ENCODE peak calls at places on chromosomes 2 and 18, in five cellular contexts. One of them, this sample, is unnamed.

GRCh38 chr18:10420561-10421352 is 33.7 kb upstream of the APCDD1 start:
- DNase-seq in lower leg skin: no peak
- DNase-seq in nucleus accumbens: no peak
- DNase-seq in heart left ventricle: no peak
- DNase-seq in HTR-8/SVneo: no peak
- DNase-seq in this sample: no peak

GRCh38 chr2:159712929-159713575 is 746 bp downstream of the MARCHF7 start:
- DNase-seq in lower leg skin: no peak
- DNase-seq in heart left ventricle: no peak
- DNase-seq in HTR-8/SVneo: no peak
- DNase-seq in nucleus accumbens: no peak
- DNase-seq in this sample: no peak

GRCh38 chr18:49231541-49231940 is 228.9 kb downstream of the DYM start:
- DNase-seq in nucleus accumbens: no peak
- DNase-seq in HTR-8/SVneo: no peak
- DNase-seq in lower leg skin: no peak
- DNase-seq in heart left ventricle: no peak
- DNase-seq in this sample: no peak

GRCh38 chr2:200913654-200914053 is 24.5 kb downstream of the NIF3L1 start:
- DNase-seq in nucleus accumbens: no peak
- DNase-seq in lower leg skin: no peak
- DNase-seq in HTR-8/SVneo: peak
- DNase-seq in heart left ventricle: no peak
- DNase-seq in this sample: no peak

GRCh38 chr2:24917086-24917485 is 3.0 kb downstream of the ADCY3 start:
- DNase-seq in lower leg skin: no peak
- DNase-seq in HTR-8/SVneo: no peak
- DNase-seq in nucleus accumbens: no peak
- DNase-seq in heart left ventricle: no peak
- DNase-seq in this sample: no peak

GRCh38 chr2:163375070-163375469 is 360.7 kb downstream of the FIGN start:
- DNase-seq in lower leg skin: no peak
- DNase-seq in heart left ventricle: no peak
- DNase-seq in HTR-8/SVneo: no peak
- DNase-seq in nucleus accumbens: no peak
- DNase-seq in this sample: no peak

GRCh38 chr18:54296017-54296416 is 26.7 kb downstream of the POLI start:
- DNase-seq in lower leg skin: no peak
- DNase-seq in nucleus accumbens: no peak
- DNase-seq in heart left ventricle: no peak
- DNase-seq in HTR-8/SVneo: no peak
- DNase-seq in this sample: no peak

GRCh38 chr18:59041819-59042476 is 97.7 kb upstream of the SEC11C start:
- DNase-seq in lower leg skin: no peak
- DNase-seq in HTR-8/SVneo: no peak
- DNase-seq in nucleus accumbens: peak
- DNase-seq in heart left ventricle: no peak
- DNase-seq in this sample: no peak

GRCh38 chr2:141941224-141941714 is 189.5 kb downstream of the LRP1B start:
- DNase-seq in lower leg skin: no peak
- DNase-seq in nucleus accumbens: no peak
- DNase-seq in HTR-8/SVneo: no peak
- DNase-seq in heart left ventricle: no peak
- DNase-seq in this sample: no peak

GRCh38 chr2:71787476-71788185 is 334.3 kb downstream of the DYSF start:
- DNase-seq in lower leg skin: no peak
- DNase-seq in heart left ventricle: no peak
- DNase-seq in nucleus accumbens: no peak
- DNase-seq in HTR-8/SVneo: no peak
- DNase-seq in this sample: no peak

GRCh38 chr2:212535963-212536362 is 2.6 kb downstream of the ERBB4 start:
- DNase-seq in heart left ventricle: no peak
- DNase-seq in HTR-8/SVneo: no peak
- DNase-seq in lower leg skin: no peak
- DNase-seq in nucleus accumbens: no peak
- DNase-seq in this sample: no peak

GRCh38 chr2:108627911-108628567 is 91.2 kb upstream of the RANBP2 start:
- DNase-seq in HTR-8/SVneo: no peak
- DNase-seq in lower leg skin: no peak
- DNase-seq in nucleus accumbens: no peak
- DNase-seq in heart left ventricle: no peak
- DNase-seq in this sample: no peak

GRCh38 chr2:180763249-180763989 is 217.0 kb upstream of the UBE2E3 start:
- DNase-seq in nucleus accumbens: no peak
- DNase-seq in heart left ventricle: no peak
- DNase-seq in HTR-8/SVneo: no peak
- DNase-seq in lower leg skin: no peak
- DNase-seq in this sample: no peak

GRCh38 chr2:72694715-72695496 is 130.9 kb downstream of the EXOC6B start:
- DNase-seq in HTR-8/SVneo: peak
- DNase-seq in heart left ventricle: peak
- DNase-seq in nucleus accumbens: no peak
- DNase-seq in lower leg skin: no peak
- DNase-seq in this sample: peak

GRCh38 chr2:234674781-234675201 is 177.9 kb upstream of the ARL4C start:
- DNase-seq in HTR-8/SVneo: no peak
- DNase-seq in lower leg skin: no peak
- DNase-seq in nucleus accumbens: no peak
- DNase-seq in heart left ventricle: no peak
- DNase-seq in this sample: no peak

GRCh38 chr18:38459086-38459485 is 893.5 kb upstream of the CELF4 start:
- DNase-seq in lower leg skin: no peak
- DNase-seq in heart left ventricle: no peak
- DNase-seq in HTR-8/SVneo: no peak
- DNase-seq in nucleus accumbens: no peak
- DNase-seq in this sample: no peak

GRCh38 chr18:43563780-43564179 is 286.5 kb upstream of the SYT4 start:
- DNase-seq in nucleus accumbens: no peak
- DNase-seq in heart left ventricle: no peak
- DNase-seq in HTR-8/SVneo: peak
- DNase-seq in lower leg skin: no peak
- DNase-seq in this sample: no peak

GRCh38 chr18:12895016-12895415 is 11.0 kb upstream of the PTPN2 start:
- DNase-seq in nucleus accumbens: no peak
- DNase-seq in HTR-8/SVneo: no peak
- DNase-seq in lower leg skin: no peak
- DNase-seq in heart left ventricle: no peak
- DNase-seq in this sample: no peak

GRCh38 chr18:21805771-21806366 is 65.3 kb downstream of the MIB1 start:
- DNase-seq in lower leg skin: no peak
- DNase-seq in heart left ventricle: no peak
- DNase-seq in HTR-8/SVneo: no peak
- DNase-seq in nucleus accumbens: no peak
- DNase-seq in this sample: no peak

GRCh38 chr2:233064526-233065199 is 4.5 kb downstream of the INPP5D start:
- DNase-seq in HTR-8/SVneo: no peak
- DNase-seq in heart left ventricle: peak
- DNase-seq in lower leg skin: no peak
- DNase-seq in nucleus accumbens: no peak
- DNase-seq in this sample: no peak

GRCh38 chr2:118224144-118224887 is 136.0 kb downstream of the INSIG2 start:
- DNase-seq in HTR-8/SVneo: no peak
- DNase-seq in lower leg skin: no peak
- DNase-seq in nucleus accumbens: no peak
- DNase-seq in heart left ventricle: peak
- DNase-seq in this sample: peak

GRCh38 chr2:69770193-69770702 is 28.3 kb downstream of the ANXA4 start:
- DNase-seq in nucleus accumbens: no peak
- DNase-seq in lower leg skin: peak
- DNase-seq in HTR-8/SVneo: peak
- DNase-seq in heart left ventricle: no peak
- DNase-seq in this sample: peak

GRCh38 chr2:172749377-172749776 is 13.7 kb downstream of the RAPGEF4 start:
- DNase-seq in nucleus accumbens: no peak
- DNase-seq in HTR-8/SVneo: no peak
- DNase-seq in lower leg skin: no peak
- DNase-seq in heart left ventricle: no peak
- DNase-seq in this sample: no peak

GRCh38 chr18:24878289-24878688 is 417.9 kb downstream of the HRH4 start:
- DNase-seq in heart left ventricle: no peak
- DNase-seq in lower leg skin: no peak
- DNase-seq in nucleus accumbens: no peak
- DNase-seq in HTR-8/SVneo: no peak
- DNase-seq in this sample: no peak

GRCh38 chr18:26574958-26575864 is 26.9 kb upstream of the KCTD1 start:
- DNase-seq in lower leg skin: peak
- DNase-seq in HTR-8/SVneo: peak
- DNase-seq in heart left ventricle: peak
- DNase-seq in nucleus accumbens: no peak
- DNase-seq in this sample: peak

GRCh38 chr18:51611326-51611725 is 413.8 kb upstream of the MEX3C start:
- DNase-seq in nucleus accumbens: no peak
- DNase-seq in lower leg skin: no peak
- DNase-seq in HTR-8/SVneo: no peak
- DNase-seq in heart left ventricle: no peak
- DNase-seq in this sample: no peak

GRCh38 chr2:112777036-112777435 is 7.3 kb downstream of the IL1A start:
- DNase-seq in lower leg skin: no peak
- DNase-seq in nucleus accumbens: no peak
- DNase-seq in HTR-8/SVneo: no peak
- DNase-seq in heart left ventricle: no peak
- DNase-seq in this sample: no peak

GRCh38 chr2:8337321-8337720 is 344.5 kb upstream of the ID2 start:
- DNase-seq in nucleus accumbens: no peak
- DNase-seq in HTR-8/SVneo: no peak
- DNase-seq in lower leg skin: no peak
- DNase-seq in heart left ventricle: no peak
- DNase-seq in this sample: no peak

GRCh38 chr18:21599585-21600525 is 649 bp downstream of the ESCO1 start:
- DNase-seq in nucleus accumbens: peak
- DNase-seq in heart left ventricle: no peak
- DNase-seq in HTR-8/SVneo: peak
- DNase-seq in lower leg skin: no peak
- DNase-seq in this sample: no peak

GRCh38 chr2:241612156-241613017 is 24.6 kb downstream of the THAP4 start:
- DNase-seq in nucleus accumbens: no peak
- DNase-seq in lower leg skin: no peak
- DNase-seq in HTR-8/SVneo: no peak
- DNase-seq in heart left ventricle: no peak
- DNase-seq in this sample: no peak

GRCh38 chr18:12686100-12686499 is 16.4 kb downstream of the CEP76 start:
- DNase-seq in HTR-8/SVneo: peak
- DNase-seq in lower leg skin: no peak
- DNase-seq in heart left ventricle: no peak
- DNase-seq in nucleus accumbens: no peak
- DNase-seq in this sample: no peak

GRCh38 chr18:48024891-48025660 is 94.6 kb upstream of the SMAD2 start:
- DNase-seq in HTR-8/SVneo: no peak
- DNase-seq in heart left ventricle: no peak
- DNase-seq in nucleus accumbens: no peak
- DNase-seq in lower leg skin: no peak
- DNase-seq in this sample: no peak

GRCh38 chr2:199259671-199260070 is 198.1 kb downstream of the SATB2 start:
- DNase-seq in nucleus accumbens: no peak
- DNase-seq in lower leg skin: no peak
- DNase-seq in heart left ventricle: no peak
- DNase-seq in HTR-8/SVneo: no peak
- DNase-seq in this sample: no peak

GRCh38 chr18:62152844-62153243 is 34.0 kb downstream of the PIGN start:
- DNase-seq in heart left ventricle: no peak
- DNase-seq in HTR-8/SVneo: no peak
- DNase-seq in lower leg skin: no peak
- DNase-seq in nucleus accumbens: no peak
- DNase-seq in this sample: no peak